ENCODE peak calls at places on chromosome 15, in eight cellular contexts. One of them, this sample, is unnamed.

GRCh38 chr15:77499087-77499765 is 78.5 kb downstream of the HMG20A start:
- DNase-seq in K562: no peak
- DNase-seq in RWPE2: no peak
- DNase-seq in astrocyte of the cerebellum: no peak
- DNase-seq in left lung: no peak
- DNase-seq in NB4: no peak
- DNase-seq in foreskin fibroblast: peak; percentile 68
- DNase-seq in body of pancreas: no peak
- DNase-seq in this sample: no peak

GRCh38 chr15:49199666-49200065 is 29.6 kb downstream of the GALK2 start:
- DNase-seq in foreskin fibroblast: no peak
- DNase-seq in K562: no peak
- DNase-seq in NB4: no peak
- DNase-seq in left lung: no peak
- DNase-seq in astrocyte of the cerebellum: no peak
- DNase-seq in body of pancreas: no peak
- DNase-seq in RWPE2: no peak
- DNase-seq in this sample: no peak

GRCh38 chr15:58690703-58691102 is 58.8 kb downstream of the ADAM10 start:
- DNase-seq in NB4: peak; percentile 38
- DNase-seq in left lung: no peak
- DNase-seq in K562: no peak
- DNase-seq in astrocyte of the cerebellum: no peak
- DNase-seq in foreskin fibroblast: no peak
- DNase-seq in body of pancreas: no peak
- DNase-seq in RWPE2: no peak
- DNase-seq in this sample: no peak

GRCh38 chr15:93479679-93480078 is 390.7 kb upstream of the RGMA start:
- DNase-seq in astrocyte of the cerebellum: no peak
- DNase-seq in left lung: no peak
- DNase-seq in foreskin fibroblast: no peak
- DNase-seq in RWPE2: no peak
- DNase-seq in NB4: no peak
- DNase-seq in body of pancreas: peak; percentile 58
- DNase-seq in K562: no peak
- DNase-seq in this sample: no peak

GRCh38 chr15:88113909-88114308 is 142.6 kb downstream of the NTRK3 start:
- DNase-seq in foreskin fibroblast: no peak
- DNase-seq in left lung: no peak
- DNase-seq in body of pancreas: no peak
- DNase-seq in NB4: no peak
- DNase-seq in K562: no peak
- DNase-seq in RWPE2: no peak
- DNase-seq in astrocyte of the cerebellum: no peak
- DNase-seq in this sample: no peak

GRCh38 chr15:35260961-35261360 is 175.9 kb upstream of the NANOGP8 start:
- DNase-seq in K562: no peak
- DNase-seq in body of pancreas: no peak
- DNase-seq in NB4: no peak
- DNase-seq in RWPE2: no peak
- DNase-seq in astrocyte of the cerebellum: no peak
- DNase-seq in foreskin fibroblast: peak; percentile 12
- DNase-seq in left lung: no peak
- DNase-seq in this sample: no peak

GRCh38 chr15:36947035-36947719 is 153.2 kb downstream of the MEIS2 start:
- DNase-seq in NB4: no peak
- DNase-seq in foreskin fibroblast: no peak
- DNase-seq in astrocyte of the cerebellum: no peak
- DNase-seq in body of pancreas: no peak
- DNase-seq in left lung: no peak
- DNase-seq in RWPE2: no peak
- DNase-seq in K562: no peak
- DNase-seq in this sample: no peak

GRCh38 chr15:31215490-31216209 is 111.0 kb upstream of the KLF13 start:
- DNase-seq in astrocyte of the cerebellum: no peak
- DNase-seq in RWPE2: peak; percentile 85
- DNase-seq in K562: peak; percentile 86
- DNase-seq in body of pancreas: peak; percentile 80
- DNase-seq in foreskin fibroblast: peak; percentile 87
- DNase-seq in left lung: peak; percentile 90
- DNase-seq in NB4: peak; percentile 91
- DNase-seq in this sample: peak; percentile 95

GRCh38 chr15:57237676-57238075 is 138.6 kb upstream of the CGNL1 start:
- DNase-seq in foreskin fibroblast: no peak
- DNase-seq in body of pancreas: no peak
- DNase-seq in RWPE2: no peak
- DNase-seq in NB4: no peak
- DNase-seq in K562: no peak
- DNase-seq in astrocyte of the cerebellum: no peak
- DNase-seq in left lung: no peak
- DNase-seq in this sample: no peak

GRCh38 chr15:71512281-71513016 is 297.9 kb upstream of the NR2E3 start:
- DNase-seq in astrocyte of the cerebellum: no peak
- DNase-seq in body of pancreas: no peak
- DNase-seq in foreskin fibroblast: no peak
- DNase-seq in left lung: no peak
- DNase-seq in RWPE2: no peak
- DNase-seq in K562: no peak
- DNase-seq in NB4: no peak
- DNase-seq in this sample: no peak

GRCh38 chr15:82047493-82048446 is 2.0 kb upstream of the MEX3B start:
- DNase-seq in NB4: no peak
- DNase-seq in astrocyte of the cerebellum: peak; percentile 9
- DNase-seq in foreskin fibroblast: peak; percentile 29
- DNase-seq in body of pancreas: no peak
- DNase-seq in K562: no peak
- DNase-seq in RWPE2: no peak
- DNase-seq in left lung: peak; percentile 49
- DNase-seq in this sample: no peak

GRCh38 chr15:75225951-75226732 is 24.5 kb downstream of the C15orf39 start:
- DNase-seq in RWPE2: peak; percentile 74
- DNase-seq in astrocyte of the cerebellum: no peak
- DNase-seq in NB4: no peak
- DNase-seq in left lung: no peak
- DNase-seq in foreskin fibroblast: no peak
- DNase-seq in body of pancreas: no peak
- DNase-seq in K562: no peak
- DNase-seq in this sample: no peak

GRCh38 chr15:42750306-42750705 is 13.4 kb upstream of the CDAN1 start:
- DNase-seq in RWPE2: no peak
- DNase-seq in left lung: no peak
- DNase-seq in K562: no peak
- DNase-seq in foreskin fibroblast: no peak
- DNase-seq in NB4: no peak
- DNase-seq in astrocyte of the cerebellum: no peak
- DNase-seq in body of pancreas: no peak
- DNase-seq in this sample: no peak

GRCh38 chr15:48566669-48567068 is 78.8 kb downstream of the FBN1 start:
- DNase-seq in foreskin fibroblast: peak; percentile 67
- DNase-seq in RWPE2: no peak
- DNase-seq in astrocyte of the cerebellum: no peak
- DNase-seq in NB4: no peak
- DNase-seq in body of pancreas: no peak
- DNase-seq in left lung: no peak
- DNase-seq in K562: no peak
- DNase-seq in this sample: no peak

GRCh38 chr15:42595641-42596240 is 20.3 kb downstream of the STARD9 start:
- DNase-seq in foreskin fibroblast: peak; percentile 66
- DNase-seq in body of pancreas: no peak
- DNase-seq in RWPE2: no peak
- DNase-seq in NB4: no peak
- DNase-seq in K562: no peak
- DNase-seq in astrocyte of the cerebellum: no peak
- DNase-seq in left lung: no peak
- DNase-seq in this sample: no peak

GRCh38 chr15:73601449-73602425 is 31.5 kb downstream of the NPTN start:
- DNase-seq in K562: no peak
- DNase-seq in astrocyte of the cerebellum: peak; percentile 19
- DNase-seq in NB4: peak; percentile 8
- DNase-seq in left lung: peak; percentile 44
- DNase-seq in body of pancreas: peak; percentile 45
- DNase-seq in foreskin fibroblast: peak; percentile 77
- DNase-seq in RWPE2: no peak
- DNase-seq in this sample: no peak

GRCh38 chr15:97986781-97987180 is 26.3 kb downstream of the ARRDC4 start:
- DNase-seq in K562: no peak
- DNase-seq in astrocyte of the cerebellum: no peak
- DNase-seq in left lung: no peak
- DNase-seq in NB4: no peak
- DNase-seq in foreskin fibroblast: no peak
- DNase-seq in RWPE2: no peak
- DNase-seq in body of pancreas: no peak
- DNase-seq in this sample: no peak

GRCh38 chr15:34223904-34224596 is 766 bp upstream of the EMC4 start:
- DNase-seq in K562: peak; percentile 25
- DNase-seq in foreskin fibroblast: no peak
- DNase-seq in RWPE2: no peak
- DNase-seq in left lung: no peak
- DNase-seq in NB4: peak; percentile 40
- DNase-seq in body of pancreas: peak; percentile 16
- DNase-seq in astrocyte of the cerebellum: no peak
- DNase-seq in this sample: peak; percentile 25

DNA sequence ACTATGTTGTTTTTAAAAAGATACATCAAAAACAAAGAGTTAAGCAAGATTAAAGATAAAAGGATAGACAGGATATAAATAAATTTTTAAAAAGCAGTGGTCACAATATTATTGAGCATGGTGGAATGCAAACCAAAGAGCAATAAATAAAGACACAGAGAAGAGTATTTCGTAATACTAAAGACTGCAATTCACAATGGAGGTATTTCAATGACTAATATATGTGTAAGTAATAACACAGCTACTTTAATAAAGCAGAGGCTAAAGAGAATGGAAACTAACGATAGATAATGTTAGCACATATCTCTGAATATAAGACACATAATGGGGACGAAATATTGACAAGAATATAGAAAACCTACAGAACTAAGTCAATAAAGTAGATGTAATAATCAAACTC is 219.6 kb downstream of the WDR72 start:
- DNase-seq in astrocyte of the cerebellum: no peak
- DNase-seq in NB4: no peak
- DNase-seq in left lung: no peak
- DNase-seq in body of pancreas: no peak
- DNase-seq in RWPE2: no peak
- DNase-seq in foreskin fibroblast: no peak
- DNase-seq in K562: no peak
- DNase-seq in this sample: no peak
- H3K4me3 ChIP-seq in astrocyte of the cerebellum: no peak overlapping the region
- H3K4me3 ChIP-seq in NB4: no peak overlapping the region
- H3K4me3 ChIP-seq in left lung: no peak overlapping the region
- H3K4me3 ChIP-seq in body of pancreas: no peak overlapping the region
- H3K4me3 ChIP-seq in RWPE2: no peak overlapping the region
- H3K4me3 ChIP-seq in foreskin fibroblast: no peak overlapping the region
- H3K4me3 ChIP-seq in K562: no peak overlapping the region
- H3K4me3 ChIP-seq in this sample: no peak overlapping the region

DNA sequence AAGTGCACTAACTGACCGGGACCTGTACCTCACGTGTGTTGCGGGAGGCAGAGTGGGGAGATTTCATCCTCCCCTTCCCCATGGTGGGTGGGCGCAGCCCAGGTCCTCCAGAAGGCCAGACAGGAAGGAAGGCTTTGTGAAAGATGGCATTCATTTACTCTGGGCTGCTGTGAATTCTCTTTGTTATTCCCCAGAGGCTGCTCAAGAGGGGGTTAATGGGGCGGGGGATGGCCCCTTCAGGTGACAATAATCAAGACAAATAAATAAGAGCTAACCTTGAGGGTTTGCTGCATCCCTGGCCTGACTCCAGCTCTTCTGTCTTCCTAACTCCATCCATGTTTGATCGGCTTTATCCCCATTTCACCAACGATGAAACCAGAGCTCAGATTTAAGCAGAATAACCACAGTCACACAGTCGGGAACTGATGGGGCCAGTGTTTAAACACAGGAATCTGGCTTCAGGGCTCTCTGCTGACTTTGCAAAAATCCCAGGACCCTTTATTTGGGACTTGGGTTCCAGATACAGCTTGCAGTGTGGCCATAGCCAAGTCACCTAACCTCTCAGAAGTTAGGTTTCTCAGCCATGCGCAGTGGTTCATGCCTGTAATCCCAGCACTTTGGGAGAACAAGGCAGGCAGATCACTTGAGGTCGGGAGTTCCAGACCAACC is 16.5 kb downstream of the PIF1 start:
- DNase-seq in NB4: no peak
- DNase-seq in body of pancreas: no peak
- DNase-seq in K562: no peak
- DNase-seq in foreskin fibroblast: no peak
- DNase-seq in astrocyte of the cerebellum: no peak
- DNase-seq in left lung: no peak
- DNase-seq in RWPE2: no peak
- DNase-seq in this sample: no peak
- H3K4me3 ChIP-seq in NB4: no peak overlapping the region
- H3K4me3 ChIP-seq in body of pancreas: no peak overlapping the region
- H3K4me3 ChIP-seq in K562: no peak overlapping the region
- H3K4me3 ChIP-seq in foreskin fibroblast: no peak overlapping the region
- H3K4me3 ChIP-seq in astrocyte of the cerebellum: no peak overlapping the region
- H3K4me3 ChIP-seq in left lung: no peak overlapping the region
- H3K4me3 ChIP-seq in RWPE2: no peak overlapping the region
- H3K4me3 ChIP-seq in this sample: no peak overlapping the region

DNA sequence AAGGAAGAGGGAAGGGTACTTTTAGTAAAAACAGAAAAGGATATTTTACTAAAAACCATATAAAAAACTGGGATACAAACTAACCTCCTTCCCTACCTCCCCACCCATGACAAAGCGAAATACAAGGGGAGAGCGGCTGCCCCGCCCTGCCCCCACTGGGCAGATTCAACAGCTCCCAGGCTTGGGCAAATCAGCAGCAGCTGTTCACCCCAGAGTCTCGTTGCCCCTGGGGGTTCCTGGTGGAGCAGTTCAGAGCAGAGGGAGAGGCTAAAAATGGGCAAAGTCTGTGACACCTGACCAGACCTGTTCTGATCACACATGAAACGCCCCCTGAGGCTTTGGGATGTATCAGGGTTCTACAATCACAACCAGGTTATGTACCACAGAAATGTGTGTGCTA is 2.5 kb upstream of the ETFA start:
- DNase-seq in K562: no peak
- DNase-seq in foreskin fibroblast: no peak
- DNase-seq in body of pancreas: no peak
- DNase-seq in left lung: no peak
- DNase-seq in NB4: no peak
- DNase-seq in RWPE2: no peak
- DNase-seq in astrocyte of the cerebellum: no peak
- DNase-seq in this sample: no peak
- H3K4me3 ChIP-seq in K562: no peak overlapping the region
- H3K4me3 ChIP-seq in foreskin fibroblast: no peak overlapping the region
- H3K4me3 ChIP-seq in body of pancreas: no peak overlapping the region
- H3K4me3 ChIP-seq in left lung: no peak overlapping the region
- H3K4me3 ChIP-seq in NB4: no peak overlapping the region
- H3K4me3 ChIP-seq in RWPE2: no peak overlapping the region
- H3K4me3 ChIP-seq in astrocyte of the cerebellum: no peak overlapping the region
- H3K4me3 ChIP-seq in this sample: no peak overlapping the region

GRCh38 chr15:50247819-50248650 is 17.5 kb downstream of the HDC start:
- DNase-seq in foreskin fibroblast: no peak
- DNase-seq in astrocyte of the cerebellum: no peak
- DNase-seq in NB4: peak; percentile 83
- DNase-seq in body of pancreas: no peak
- DNase-seq in left lung: no peak
- DNase-seq in K562: no peak
- DNase-seq in RWPE2: no peak
- DNase-seq in this sample: peak; percentile 35
- H3K4me3 ChIP-seq in foreskin fibroblast: no peak overlapping the region
- H3K4me3 ChIP-seq in astrocyte of the cerebellum: no peak overlapping the region
- H3K4me3 ChIP-seq in NB4: peak overlapping the region; percentile 6
- H3K4me3 ChIP-seq in body of pancreas: no peak overlapping the region
- H3K4me3 ChIP-seq in left lung: no peak overlapping the region
- H3K4me3 ChIP-seq in K562: no peak overlapping the region
- H3K4me3 ChIP-seq in RWPE2: no peak overlapping the region
- H3K4me3 ChIP-seq in this sample: no peak overlapping the region